ENCODE peak calls at places on chromosomes 16 and 17, in nine cellular contexts. F is dorsolateral prefrontal cortex; W is uterus; H is fibroblast of lung; B is CD8-positive, alpha-beta memory T cell; N is transverse colon; A is ascending aorta; E is lower lobe of right lung; G is CD4-positive, alpha-beta memory T cell. Y is an unnamed sample.

GRCh38 chr16:4179020-4179419 is 62.8 kb upstream of the ADCY9 start:
- DNase-seq in F (no peak), W (peak; percentile 24), H (peak; percentile 26), B (no peak), N (peak; percentile 19), A (no peak), E (peak; percentile 84), G (no peak), Y (no peak)

GRCh38 chr16:4213721-4214120 is 28.2 kb downstream of the SRL start:
- DNase-seq in F (no peak), W (no peak), H (peak; percentile 24), B (no peak), N (peak; percentile 60), A (no peak), E (no peak), G (no peak), Y (no peak)

GRCh38 chr17:64706224-64707076 is 44.3 kb upstream of the SMURF2 start:
- DNase-seq in F (no peak), W (no peak), H (peak; percentile 47), B (no peak), N (peak; percentile 30), A (no peak), E (no peak), G (no peak), Y (no peak)

GRCh38 chr17:37475713-37476420 is 13.8 kb upstream of the DUSP14 start:
- DNase-seq in F (no peak), W (no peak), H (no peak), B (no peak), N (no peak), A (no peak), E (no peak), G (no peak), Y (no peak)

GRCh38 chr17:38533706-38534497 is 71.8 kb downstream of the SRCIN1 start:
- DNase-seq in F (no peak), W (no peak), H (no peak), B (no peak), N (no peak), A (no peak), E (no peak), G (no peak), Y (no peak)

GRCh38 chr17:38981640-38982039 is 14.4 kb upstream of the FBXO47 start:
- DNase-seq in F (no peak), W (no peak), H (no peak), B (no peak), N (no peak), A (no peak), E (no peak), G (no peak), Y (no peak)

GRCh38 chr17:38444151-38444550 is 15.9 kb downstream of the ARHGAP23 start:
- DNase-seq in F (peak; percentile 77), W (peak; percentile 72), H (peak; percentile 51), B (peak; percentile 31), N (peak; percentile 61), A (no peak), E (peak; percentile 76), G (peak; percentile 47), Y (peak; percentile 44)

GRCh38 chr17:75508122-75508719 is 7.1 kb downstream of the CASKIN2 start:
- DNase-seq in F (no peak), W (no peak), H (no peak), B (no peak), N (no peak), A (no peak), E (peak; percentile 46), G (no peak), Y (no peak)

GRCh38 chr16:49848530-49848929 is 7.4 kb downstream of the ZNF423 start:
- DNase-seq in F (no peak), W (no peak), H (no peak), B (no peak), N (no peak), A (no peak), E (no peak), G (no peak), Y (no peak)

GRCh38 chr16:3822366-3823045 is 58.0 kb downstream of the CREBBP start:
- DNase-seq in F (no peak), W (peak; percentile 40), H (peak; percentile 39), B (no peak), N (no peak), A (no peak), E (no peak), G (no peak), Y (no peak)

GRCh38 chr17:64281962-64282752 is 19.1 kb upstream of the TEX2 start:
- DNase-seq in F (no peak), W (peak; percentile 40), H (peak; percentile 72), B (peak; percentile 8), N (peak; percentile 45), A (no peak), E (peak; percentile 77), G (peak; percentile 48), Y (peak; percentile 37)

GRCh38 chr17:72118588-72119279 is 2.1 kb upstream of the SOX9 start:
- DNase-seq in F (peak; percentile 73), W (peak; percentile 35), H (peak; percentile 84), B (no peak), N (peak; percentile 81), A (no peak), E (no peak), G (no peak), Y (no peak)

GRCh38 chr16:73171380-73171779 is 123.5 kb upstream of the ZFHX3 start:
- DNase-seq in F (no peak), W (no peak), H (peak; percentile 13), B (no peak), N (peak; percentile 29), A (no peak), E (no peak), G (no peak), Y (no peak)

GRCh38 chr17:37220609-37220953 is 155.2 kb upstream of the C17orf78 start:
- DNase-seq in F (peak; percentile 50), W (no peak), H (no peak), B (peak; percentile 8), N (peak; percentile 9), A (no peak), E (no peak), G (no peak), Y (peak; percentile 5)

GRCh38 chr16:22645868-22646267 is 135.2 kb downstream of the NPIPB5 start:
- DNase-seq in F (no peak), W (no peak), H (no peak), B (no peak), N (no peak), A (no peak), E (no peak), G (no peak), Y (no peak)

GRCh38 chr17:83198366-83199341 is 119.2 kb downstream of the METRNL start:
- DNase-seq in F (no peak), W (no peak), H (no peak), B (no peak), N (no peak), A (peak; percentile 7), E (peak; percentile 41), G (no peak), Y (no peak)

GRCh38 chr17:76962858-76963257 is 94.7 kb downstream of the MGAT5B start:
- DNase-seq in F (no peak), W (no peak), H (no peak), B (no peak), N (no peak), A (no peak), E (no peak), G (no peak), Y (no peak)

GRCh38 chr17:76958974-76959373 is 90.8 kb downstream of the MGAT5B start:
- DNase-seq in F (no peak), W (no peak), H (no peak), B (no peak), N (no peak), A (no peak), E (no peak), G (no peak), Y (no peak)

GRCh38 chr17:76966486-76967181 is 98.4 kb downstream of the MGAT5B start:
- DNase-seq in F (no peak), W (no peak), H (no peak), B (no peak), N (no peak), A (no peak), E (no peak), G (no peak), Y (no peak)

GRCh38 chr17:76957600-76958464 is 89.6 kb downstream of the MGAT5B start:
- DNase-seq in F (no peak), W (no peak), H (peak; percentile 32), B (no peak), N (no peak), A (no peak), E (no peak), G (no peak), Y (no peak)

GRCh38 chr17:76961869-76962268 is 93.7 kb downstream of the MGAT5B start:
- DNase-seq in F (no peak), W (no peak), H (no peak), B (no peak), N (no peak), A (no peak), E (no peak), G (no peak), Y (no peak)
- H3K27me3 ChIP-seq in F (no peaks in the 10 kb centered on the region), W (no peaks in the 10 kb centered on the region), H (peaks cover 7% of the 10 kb centered on the region), B (no peaks in the 10 kb centered on the region), N (peaks cover 22% of the 10 kb centered on the region), A (no peaks in the 10 kb centered on the region), E (peaks cover 25% of the 10 kb centered on the region), G (no peaks in the 10 kb centered on the region), Y (no peaks in the 10 kb centered on the region)

DNA sequence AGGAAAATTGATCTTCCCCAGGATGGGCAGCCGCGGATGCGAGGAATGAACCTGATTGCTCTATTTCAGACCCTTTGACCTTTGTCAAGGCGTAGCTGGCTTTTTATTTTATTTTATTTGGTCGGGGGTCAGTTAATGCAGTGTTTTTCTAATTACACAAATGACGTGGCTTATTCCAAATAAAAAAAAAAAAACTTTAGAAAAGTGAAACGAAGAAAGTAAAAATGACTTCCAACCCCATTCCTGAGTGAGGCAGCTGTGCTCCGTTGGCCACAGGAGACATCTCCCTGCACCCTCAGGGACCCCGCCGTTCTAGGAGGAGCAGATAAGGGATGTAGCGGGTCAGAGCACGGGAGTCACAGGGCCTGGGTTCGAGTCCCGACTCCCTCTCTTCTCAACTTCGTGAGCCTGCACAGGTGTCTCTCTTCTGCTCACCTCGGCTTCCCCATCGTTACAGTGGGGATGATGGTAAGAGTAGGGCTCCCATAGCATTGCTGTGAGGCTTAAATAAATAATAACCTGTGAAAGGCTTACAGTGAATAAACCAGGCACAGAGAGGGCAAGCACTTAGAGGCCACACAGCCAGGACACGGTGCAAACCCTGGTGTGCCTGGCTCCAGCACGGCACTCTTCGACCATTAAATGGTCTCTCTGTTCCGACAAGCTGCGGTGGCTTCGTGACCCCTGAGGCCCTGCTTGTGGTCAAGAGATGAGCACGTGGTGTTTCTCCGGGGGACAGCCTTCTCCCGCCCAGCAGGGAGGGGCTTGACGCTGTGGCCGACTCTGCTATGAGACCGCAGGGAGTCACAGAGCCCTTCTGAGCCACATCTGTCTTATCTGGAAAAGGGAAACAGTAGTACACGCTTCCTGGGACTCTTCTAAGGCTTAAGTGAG is 10.2 kb downstream of the FOXF1 start:
- DNase-seq in F (no peak), W (no peak), H (no peak), B (no peak), N (no peak), A (no peak), E (peak; percentile 36), G (no peak), Y (no peak)
- H3K27me3 ChIP-seq in F (peaks cover 22% of the 10 kb centered on the region), W (no peaks in the 10 kb centered on the region), H (no peaks in the 10 kb centered on the region), B (peaks cover 19% of the 10 kb centered on the region), N (peaks cover 28% of the 10 kb centered on the region), A (peaks cover 9% of the 10 kb centered on the region), E (peaks cover 44% of the 10 kb centered on the region), G (peaks cover 4% of the 10 kb centered on the region), Y (peaks cover 57% of the 10 kb centered on the region)

GRCh38 chr16:67648088-67648763 is 3.3 kb downstream of the CARMIL2 start:
- DNase-seq in F (no peak), W (no peak), H (no peak), B (no peak), N (no peak), A (no peak), E (peak; percentile 33), G (no peak), Y (no peak)
- H3K27me3 ChIP-seq in F (peaks cover 7% of the 10 kb centered on the region), W (peaks cover 26% of the 10 kb centered on the region), H (peaks cover 57% of the 10 kb centered on the region), B (no peaks in the 10 kb centered on the region), N (peaks cover 95% of the 10 kb centered on the region), A (peaks cover 42% of the 10 kb centered on the region), E (peaks cover 73% of the 10 kb centered on the region), G (no peaks in the 10 kb centered on the region), Y (no peaks in the 10 kb centered on the region)

GRCh38 chr17:46847204-46848191 is 3.9 kb upstream of the WNT9B start:
- DNase-seq in F (no peak), W (no peak), H (no peak), B (no peak), N (peak; percentile 18), A (no peak), E (no peak), G (no peak), Y (no peak)
- H3K27me3 ChIP-seq in F (no peaks in the 10 kb centered on the region), W (peaks cover 4% of the 10 kb centered on the region), H (peaks cover 38% of the 10 kb centered on the region), B (peaks cover 19% of the 10 kb centered on the region), N (peaks cover 57% of the 10 kb centered on the region), A (peaks cover 18% of the 10 kb centered on the region), E (peaks cover 49% of the 10 kb centered on the region), G (peaks cover 22% of the 10 kb centered on the region), Y (peaks cover 54% of the 10 kb centered on the region)

Y was measured in CD4-positive, alpha-beta T cell.